ENCODE peak calls at places on chromosomes 5 and 9, in seven cellular contexts. G is ovary, P is uterus, F is IMR-90, O is endothelial cell of umbilical vein, D is GM12878, W is transverse colon. L is an unnamed sample.

GRCh38 chr5:31921852-31922305 is 252.2 kb downstream of the GOLPH3 start:
- DNase-seq in O (no peak), W (no peak), D (no peak), P (no peak), F (peak), G (no peak), L (no peak)

GRCh38 chr5:66989286-66989685 is 207.3 kb downstream of the CD180 start:
- DNase-seq in W (no peak), P (no peak), G (no peak), O (no peak), D (no peak), F (peak), L (no peak)

GRCh38 chr9:128419061-128419925 is 1.4 kb upstream of the CERCAM start:
- DNase-seq in D (no peak), W (no peak), O (no peak), P (peak), G (no peak), F (peak), L (no peak)

GRCh38 chr9:130171226-130172148 is 717 bp upstream of the NCS1 start:
- DNase-seq in W (no peak), O (no peak), F (no peak), D (no peak), P (no peak), G (no peak), L (no peak)

GRCh38 chr5:439636-440035 is 3.3 kb upstream of the EXOC3 start:
- DNase-seq in F (no peak), G (no peak), W (peak), D (no peak), O (no peak), P (no peak), L (peak)

GRCh38 chr5:72108200-72109050 is 1.1 kb downstream of the MAP1B start:
- DNase-seq in F (peak), G (peak), D (no peak), P (peak), O (peak), W (peak), L (peak)

GRCh38 chr5:149599375-149599774 is 18.1 kb downstream of the ARHGEF37 start:
- DNase-seq in W (no peak), G (no peak), O (no peak), D (no peak), P (no peak), F (no peak), L (no peak)

GRCh38 chr9:92496401-92496800 is 14.1 kb upstream of the ASPN start:
- DNase-seq in P (no peak), W (no peak), F (peak), D (no peak), G (no peak), O (no peak), L (no peak)

GRCh38 chr9:128707446-128707845 is 5.1 kb downstream of the PKN3 start:
- DNase-seq in O (no peak), G (no peak), P (no peak), D (no peak), W (no peak), F (no peak), L (no peak)

GRCh38 chr5:143206194-143207053 is 197.1 kb downstream of the NR3C1 start:
- DNase-seq in D (peak), W (no peak), P (no peak), F (no peak), O (no peak), G (no peak), L (no peak)

GRCh38 chr5:57302164-57302563 is 128.3 kb downstream of the GPBP1 start:
- DNase-seq in O (peak), P (no peak), F (peak), G (no peak), W (peak), D (peak), L (no peak)

GRCh38 chr5:4191024-4191423 is 595.4 kb downstream of the IRX1 start:
- DNase-seq in D (no peak), P (no peak), F (no peak), W (no peak), O (no peak), G (no peak), L (no peak)

GRCh38 chr9:86659413-86660046 is 287.8 kb downstream of the GAS1 start:
- DNase-seq in P (no peak), W (no peak), D (no peak), G (no peak), F (peak), O (no peak), L (no peak)

GRCh38 chr5:103228056-103228455 is 30.5 kb upstream of the MACIR start:
- DNase-seq in W (no peak), G (no peak), P (no peak), F (no peak), D (no peak), O (no peak), L (no peak)

GRCh38 chr5:103224118-103224893 is 34.3 kb upstream of the MACIR start:
- DNase-seq in O (peak), P (peak), F (peak), D (peak), G (peak), W (peak), L (no peak)

GRCh38 chr5:103223031-103223955 is 35.3 kb upstream of the MACIR start:
- DNase-seq in O (no peak), W (no peak), G (no peak), P (no peak), F (no peak), D (no peak), L (no peak)

GRCh38 chr5:103228588-103228987 is 30.0 kb upstream of the MACIR start:
- DNase-seq in G (no peak), D (no peak), F (no peak), O (no peak), W (no peak), P (no peak), L (no peak)

GRCh38 chr5:103224894-103225246 is 33.7 kb upstream of the MACIR start:
- DNase-seq in O (no peak), P (no peak), G (no peak), W (no peak), D (no peak), F (no peak), L (no peak)
- TF ChIP-seq CTCF in O (no peak), P (no peak), G (no peak), W (no peak), D (no peak), F (no peak), L (no peak)

DNA sequence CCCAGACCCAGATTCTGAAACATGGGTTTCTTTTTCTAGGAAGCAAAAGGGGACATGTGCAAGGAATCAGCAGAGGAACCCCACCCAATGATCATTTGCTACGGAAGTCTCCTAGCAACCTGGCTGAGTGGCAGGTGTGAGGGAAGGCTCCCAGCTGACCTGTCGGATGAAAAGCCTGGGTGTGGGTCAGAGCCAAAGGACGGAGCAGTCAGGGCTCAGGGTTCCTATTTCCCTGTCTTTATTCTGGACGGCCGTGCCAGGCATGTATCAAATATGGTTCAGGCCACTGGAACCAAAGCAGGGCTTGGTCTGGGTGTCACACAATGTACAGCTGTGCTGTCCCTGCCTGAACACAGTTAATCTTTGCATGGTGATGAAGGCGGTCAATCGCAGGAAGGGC is 20.1 kb downstream of the STK10 start:
- DNase-seq in F (no peak), O (no peak), W (no peak), P (no peak), G (no peak), D (no peak), L (no peak)
- H3K27ac ChIP-seq in F (no peak), O (no peak), W (no peak), P (no peak), G (no peak), D (no peak), L (no peak)

GRCh38 chr9:2015581-2016410 is 649 bp downstream of the SMARCA2 start:
- DNase-seq in O (peak), G (peak), W (peak), P (peak), D (no peak), F (peak), L (peak)

GRCh38 chr9:2013688-2014087 is 1.5 kb upstream of the SMARCA2 start:
- DNase-seq in O (no peak), F (peak), D (no peak), G (no peak), W (no peak), P (no peak), L (no peak)

GRCh38 chr9:2014148-2014547 is 999 bp upstream of the SMARCA2 start:
- DNase-seq in D (no peak), O (no peak), F (no peak), P (no peak), W (no peak), G (peak), L (no peak)

GRCh38 chr9:2016411-2017208 is 1.5 kb downstream of the SMARCA2 start:
- DNase-seq in O (peak), W (peak), F (peak), P (peak), D (no peak), G (peak), L (peak)

DNA sequence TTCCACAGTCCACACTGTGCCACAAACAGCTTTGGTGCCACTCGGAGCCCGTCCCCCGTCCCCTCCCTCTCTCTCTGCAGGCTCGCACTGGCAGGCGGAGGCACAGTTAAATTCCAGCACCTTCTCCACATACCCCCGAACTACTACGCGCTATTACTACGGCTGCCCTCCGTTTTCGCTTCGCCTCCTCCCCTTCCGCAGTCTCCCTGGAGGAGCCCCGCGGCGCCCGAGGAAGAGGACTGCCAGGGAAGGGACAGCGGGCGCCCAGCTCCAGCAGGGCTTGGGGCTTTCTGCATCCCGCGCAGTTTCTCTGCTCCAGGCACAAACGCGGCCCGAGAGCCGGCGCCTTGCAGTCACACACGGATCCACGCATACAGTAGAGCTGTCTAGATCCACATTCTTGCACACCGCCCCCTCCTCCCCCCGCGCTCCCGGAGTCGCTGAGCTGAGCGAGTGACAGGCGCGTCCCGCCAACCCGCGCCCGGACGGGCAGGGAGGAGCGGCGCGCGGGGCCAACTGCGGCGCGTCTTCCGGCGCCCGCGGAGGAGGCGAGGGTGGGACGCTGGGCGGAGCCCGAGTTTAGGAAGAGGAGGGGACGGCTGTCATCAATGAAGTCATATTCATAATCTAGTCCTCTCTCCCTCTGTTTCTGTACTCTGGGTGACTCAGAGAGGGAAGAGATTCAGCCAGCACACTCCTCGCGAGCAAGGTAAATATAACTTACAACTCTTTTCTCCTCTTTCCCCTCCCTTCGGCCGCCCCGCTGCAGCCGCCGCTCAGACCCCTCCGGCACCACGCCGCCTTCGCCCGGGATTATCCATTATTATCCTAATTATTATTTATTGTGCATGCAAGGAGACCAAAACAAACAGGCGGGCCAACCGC is at the start of gene SMARCA2:
- DNase-seq in D (peak), G (peak), O (peak), W (peak), P (peak), F (peak), L (peak)
- TF ChIP-seq POLR2A in D (peak), G (peak), O (peak), W (peak), P (peak), F (peak), L (peak)

GRCh38 chr9:99563364-99563763 is 258.3 kb upstream of the NR4A3 start:
- DNase-seq in W (no peak), F (no peak), P (no peak), D (no peak), O (no peak), G (no peak), L (no peak)
- TF ChIP-seq CTCF in W (no peak), F (no peak), P (no peak), D (no peak), O (no peak), G (no peak), L (no peak)

GRCh38 chr5:141856030-141856790 is 22.0 kb downstream of the PCDH1 start:
- DNase-seq in G (no peak), P (no peak), W (no peak), O (no peak), F (no peak), D (no peak), L (no peak)
- H3K27ac ChIP-seq in G (no peak), P (no peak), W (no peak), O (no peak), F (no peak), D (no peak), L (no peak)

GRCh38 chr9:109411069-109411761 is 86.9 kb downstream of the PTPN3 start:
- DNase-seq in G (no peak), W (no peak), P (no peak), O (no peak), F (no peak), D (peak), L (no peak)
- TF ChIP-seq POLR2A in G (no peak), W (no peak), P (no peak), O (no peak), F (no peak), D (no peak), L (no peak)